ENCODE peak calls at places on chromosomes 6 and 20, in four cellular contexts. T, A, D and H are unnamed samples. For H3K4me1, the result is how much of the 10 kb centered on the place peaks cover.

GRCh38 chr6:30881987-30882763 is 2.1 kb upstream of the DDR1 start:
- DNase-seq in D (peak), A (peak), T (no peak), H (no peak)

GRCh38 chr20:47354710-47355488 is 1.6 kb downstream of the ZMYND8 start:
- DNase-seq in T (no peak), D (no peak), A (no peak), H (no peak)

GRCh38 chr6:24821860-24822444 is 23.2 kb upstream of the ARMH2 start:
- DNase-seq in D (no peak), T (no peak), A (no peak), H (no peak)

GRCh38 chr6:3575701-3576100 is 118.9 kb upstream of the SLC22A23 start:
- DNase-seq in A (no peak), D (no peak), T (no peak), H (no peak)

GRCh38 chr6:14068133-14068532 is 49.4 kb upstream of the CD83 start:
- DNase-seq in T (no peak), D (no peak), A (peak), H (no peak)

GRCh38 chr6:5782783-5783567 is 223.8 kb downstream of the NRN1 start:
- DNase-seq in A (peak), D (no peak), T (no peak), H (no peak)

GRCh38 chr6:13256614-13257013 is 71.7 kb downstream of the TBC1D7 start:
- DNase-seq in A (no peak), D (no peak), T (no peak), H (no peak)

GRCh38 chr6:75397806-75398465 is 95.7 kb downstream of the FILIP1 start:
- DNase-seq in D (no peak), A (no peak), T (no peak), H (no peak)

GRCh38 chr6:52921743-52922142 is 12.2 kb upstream of the GSTA3 start:
- DNase-seq in A (no peak), T (no peak), D (no peak), H (no peak)

GRCh38 chr6:42315991-42316378 is 98.3 kb upstream of the MRPS10 start:
- DNase-seq in A (peak), T (peak), D (no peak), H (no peak)

GRCh38 chr6:33585403-33586107 is 5.5 kb upstream of the BAK1 start:
- DNase-seq in A (peak), T (peak), D (peak), H (peak)

GRCh38 chr20:3173582-3174441 is 463 bp upstream of the LZTS3 start:
- DNase-seq in T (peak), A (peak), D (peak), H (peak)
- H3K4me1 ChIP-seq in T (under half), A (under half), D (under half), H (under half)

GRCh38 chr20:41011551-41012067 is 17.0 kb upstream of the TOP1 start:
- DNase-seq in D (no peak), A (no peak), T (no peak), H (peak)
- H3K4me1 ChIP-seq in D (under half), A (under half), T (under half), H (under half)

GRCh38 chr6:88161921-88162320 is 4.2 kb downstream of the CNR1 start:
- DNase-seq in D (no peak), T (no peak), A (no peak), H (no peak)

DNA sequence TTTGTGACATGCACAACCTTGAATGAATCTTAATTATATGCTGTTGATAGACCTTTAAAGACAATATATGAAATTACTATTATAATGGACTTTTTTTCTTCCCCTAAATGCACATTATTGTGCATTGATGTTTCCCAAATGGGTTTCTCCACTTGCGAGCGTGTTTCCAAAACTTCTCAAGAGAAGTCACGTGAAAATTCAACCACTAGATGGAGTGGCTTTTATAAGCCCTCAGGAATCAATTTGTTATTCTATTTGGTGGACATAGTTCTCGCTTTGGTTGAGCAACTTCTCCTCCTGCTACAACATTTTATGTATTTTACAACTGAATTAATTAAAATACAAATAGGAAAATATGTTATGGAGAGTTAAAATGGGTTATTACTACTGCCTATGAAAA is 9.0 kb downstream of the CNR1 start:
- DNase-seq in T (no peak), A (no peak), D (no peak), H (no peak)
- H3K4me1 ChIP-seq in T (under half), A (under half), D (under half), H (under half)

GRCh38 chr6:154478021-154478651 is 32.3 kb downstream of the CNKSR3 start:
- DNase-seq in T (no peak), A (no peak), D (peak), H (peak)

GRCh38 chr6:154471609-154472362 is 38.7 kb downstream of the CNKSR3 start:
- DNase-seq in A (no peak), D (no peak), T (no peak), H (no peak)

GRCh38 chr6:154476494-154476893 is 34.0 kb downstream of the CNKSR3 start:
- DNase-seq in T (no peak), D (no peak), A (no peak), H (no peak)

GRCh38 chr6:154478691-154479090 is 31.8 kb downstream of the CNKSR3 start:
- DNase-seq in T (no peak), A (peak), D (no peak), H (no peak)

GRCh38 chr6:154474636-154475428 is 35.7 kb downstream of the CNKSR3 start:
- DNase-seq in T (peak), A (peak), D (no peak), H (no peak)
- H3K4me1 ChIP-seq in T (under half), A (under half), D (under half), H (under half)

DNA sequence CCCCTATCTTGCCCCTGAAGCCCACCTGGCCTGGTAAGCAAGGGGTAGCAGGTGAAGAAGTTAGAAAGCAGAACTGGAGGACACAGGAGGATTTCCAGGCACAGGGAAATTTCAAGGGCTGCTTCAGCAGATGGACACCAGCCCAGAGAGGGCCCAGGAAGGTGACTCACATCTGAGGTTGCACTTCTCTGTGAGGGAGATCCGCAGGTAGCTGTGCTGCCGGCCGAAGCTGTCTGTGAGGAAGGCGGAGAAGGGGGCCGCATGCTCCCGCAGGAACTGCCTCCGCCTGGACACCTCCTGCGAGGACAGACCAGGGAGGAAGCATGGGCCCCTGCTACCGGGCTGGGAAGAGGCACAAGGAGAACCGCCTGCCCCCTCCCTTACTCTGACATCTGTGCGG is 7.1 kb downstream of the MOCS1 start:
- DNase-seq in D (no peak), A (peak), T (no peak), H (no peak)
- H3K4me1 ChIP-seq in D (under half), A (under half), T (under half), H (under half)

DNA sequence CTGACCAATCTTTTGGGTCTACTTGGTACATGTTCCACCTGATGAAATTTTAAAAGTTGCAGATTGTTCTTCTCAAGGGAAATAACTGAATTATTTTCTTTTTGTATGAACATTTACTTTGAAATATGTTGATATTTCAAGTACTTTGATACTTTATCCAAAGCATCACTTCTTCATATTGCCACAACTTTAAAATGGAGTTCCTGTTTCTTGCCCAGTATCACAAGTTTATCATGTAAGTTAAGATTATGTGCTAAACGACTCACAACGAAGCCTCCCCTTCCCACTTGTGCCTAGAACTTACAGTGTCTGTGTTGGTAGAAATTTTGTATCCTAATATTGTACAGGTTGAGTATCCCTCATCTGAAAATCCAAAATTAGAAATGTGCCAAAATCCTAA is 108.4 kb downstream of the ARID1B start:
- DNase-seq in A (no peak), T (no peak), D (no peak), H (no peak)
- H3K4me1 ChIP-seq in A (under half), T (under half), D (under half), H (under half)

DNA sequence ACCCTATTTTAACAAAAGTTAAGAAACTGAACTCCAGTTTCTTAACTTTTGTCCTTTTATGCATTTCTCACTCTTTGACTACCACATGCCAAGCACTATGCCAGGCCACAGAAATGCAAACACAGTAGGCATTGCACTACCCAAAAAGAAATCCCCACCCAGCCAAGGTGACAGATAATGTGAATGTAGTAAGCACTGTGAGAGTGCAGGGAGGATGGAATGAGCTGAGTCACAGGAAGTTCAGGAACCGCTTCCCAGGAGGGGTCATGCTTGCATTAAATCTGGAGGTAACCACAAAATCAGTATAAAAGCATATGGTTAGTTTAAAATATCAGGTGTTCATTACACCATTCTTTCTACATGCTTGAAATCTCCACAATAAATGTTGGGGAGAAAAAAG is 20.1 kb upstream of the FAM83C start:
- DNase-seq in T (no peak), A (peak), D (no peak), H (no peak)
- H3K4me1 ChIP-seq in T (under half), A (half or more), D (under half), H (under half)

GRCh38 chr6:143689852-143690251 is 12.1 kb downstream of the PHACTR2 start:
- DNase-seq in A (peak), D (no peak), T (no peak), H (no peak)

GRCh38 chr6:143688681-143689080 is 10.9 kb downstream of the PHACTR2 start:
- DNase-seq in D (no peak), A (no peak), T (no peak), H (no peak)

GRCh38 chr6:143691900-143692572 is 14.3 kb downstream of the PHACTR2 start:
- DNase-seq in A (no peak), T (no peak), D (no peak), H (no peak)

GRCh38 chr6:143692696-143693095 is 14.9 kb downstream of the PHACTR2 start:
- DNase-seq in D (no peak), A (no peak), T (no peak), H (no peak)

DNA sequence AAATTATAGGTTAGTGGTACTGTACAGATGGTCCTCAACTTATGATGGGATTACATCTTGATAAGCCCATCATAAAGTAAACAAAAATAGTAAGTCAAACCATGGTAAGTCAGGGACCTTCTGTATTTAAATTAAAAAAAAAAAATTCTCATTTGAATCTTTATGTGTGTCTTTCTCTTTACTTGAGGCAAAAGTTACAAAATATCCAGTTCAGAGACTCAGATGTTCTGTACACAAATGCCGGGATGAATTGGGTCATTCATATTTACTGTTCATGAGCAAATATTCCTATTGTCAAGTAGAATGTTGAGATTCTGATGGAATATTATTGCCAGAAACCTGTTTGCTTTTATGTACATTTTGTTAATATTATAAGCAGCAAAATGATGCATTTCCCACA is 13.4 kb downstream of the PHACTR2 start:
- DNase-seq in A (no peak), T (no peak), D (no peak), H (no peak)
- H3K4me1 ChIP-seq in A (under half), T (under half), D (under half), H (half or more)

GRCh38 chr20:62920039-62920645 is 6.2 kb downstream of the DIDO1 start:
- DNase-seq in T (no peak), A (no peak), D (no peak), H (no peak)
- H3K4me1 ChIP-seq in T (half or more), A (under half), D (under half), H (under half)